ENCODE peak calls at places on chromosomes 3 and 15, in six cellular contexts. S is CD8-positive, alpha-beta memory T cell; W is cardiac muscle cell; O is DMS153; V is cardiac fibroblast; G is WTC11. T is an unnamed sample.
A peak's percentile ranks its signal among the peaks of the same experiment; 100 is the strongest.

GRCh38 chr15:48358681-48359152 is 27.5 kb downstream of the DUT start:
- DNase-seq in S (no peak), W (no peak), O (no peak), V (peak; percentile 54), G (no peak), T (no peak)

GRCh38 chr3:185308126-185308754 is 54.4 kb upstream of the EHHADH start:
- DNase-seq in S (peak; percentile 7), W (peak; percentile 56), O (no peak), V (peak; percentile 84), G (peak; percentile 78), T (peak; percentile 10)

GRCh38 chr3:116050311-116050710 is 395.0 kb downstream of the LSAMP start:
- DNase-seq in S (no peak), W (no peak), O (no peak), V (no peak), G (no peak), T (no peak)

GRCh38 chr15:20349774-20350498 is 191.7 kb downstream of the GOLGA6L6 start:
- DNase-seq in S (no peak), W (no peak), O (no peak), V (no peak), G (peak; percentile 7), T (no peak)

GRCh38 chr3:195150194-195151118 is 120.5 kb downstream of the XXYLT1 start:
- DNase-seq in S (no peak), W (peak; percentile 82), O (peak; percentile 97), V (peak; percentile 91), G (no peak), T (peak; percentile 30)

GRCh38 chr15:51908312-51908711 is 63.3 kb downstream of the LEO1 start:
- DNase-seq in S (no peak), W (no peak), O (no peak), V (no peak), G (no peak), T (no peak)

GRCh38 chr3:160444411-160444810 is 5.2 kb downstream of the TRIM59 start:
- DNase-seq in S (no peak), W (no peak), O (no peak), V (no peak), G (no peak), T (no peak)

GRCh38 chr15:65044724-65045481 is at the start of gene SLC51B:
- DNase-seq in S (no peak), W (peak; percentile 56), O (no peak), V (no peak), G (no peak), T (no peak)

GRCh38 chr15:101264011-101264410 is 12.2 kb upstream of the CHSY1 start:
- DNase-seq in S (no peak), W (no peak), O (no peak), V (peak; percentile 40), G (no peak), T (no peak)

GRCh38 chr15:56964182-56964581 is 45.7 kb downstream of the TCF12 start:
- DNase-seq in S (no peak), W (no peak), O (no peak), V (peak; percentile 40), G (no peak), T (no peak)

GRCh38 chr3:126393563-126393962 is 1.1 kb upstream of the CFAP100 start:
- DNase-seq in S (no peak), W (no peak), O (no peak), V (no peak), G (no peak), T (no peak)

GRCh38 chr3:171967137-171967783 is 72.1 kb upstream of the FNDC3B start:
- DNase-seq in S (no peak), W (no peak), O (peak; percentile 38), V (peak; percentile 90), G (no peak), T (no peak)

GRCh38 chr3:124859025-124859424 is 28.1 kb downstream of the ITGB5 start:
- DNase-seq in S (no peak), W (no peak), O (no peak), V (peak; percentile 45), G (no peak), T (no peak)

GRCh38 chr3:118782755-118783202 is 251.9 kb downstream of the IGSF11 start:
- DNase-seq in S (no peak), W (peak; percentile 7), O (no peak), V (no peak), G (no peak), T (no peak)